ENCODE peak calls at places on chromosomes 3 and 15, in six cellular contexts. O is breast epithelium, Q is right lobe of liver, W is GM12865, P is kidney epithelial cell, A is fibroblast of lung. G is an unnamed sample.

GRCh38 chr3:155891341-155891740 is 20.9 kb downstream of the GMPS start:
- DNase-seq in O (no peak), Q (no peak), W (no peak), P (no peak), A (no peak), G (no peak)

GRCh38 chr3:69932501-69932900 is 67.0 kb upstream of the SAMMSON start:
- DNase-seq in O (no peak), Q (no peak), W (no peak), P (no peak), A (peak; percentile 12), G (no peak)

GRCh38 chr15:69463182-69463756 is 10.7 kb downstream of the RPLP1 start:
- DNase-seq in O (no peak), Q (no peak), W (no peak), P (no peak), A (no peak), G (no peak)

GRCh38 chr3:132417695-132418520 is 606 bp downstream of the DNAJC13 start:
- DNase-seq in O (no peak), Q (peak; percentile 71), W (peak; percentile 75), P (no peak), A (peak; percentile 76), G (no peak)

GRCh38 chr15:75215107-75216004 is 13.7 kb downstream of the C15orf39 start:
- DNase-seq in O (no peak), Q (no peak), W (peak; percentile 62), P (no peak), A (no peak), G (no peak)

GRCh38 chr3:112089956-112090898 is 4.0 kb downstream of the C3orf52 start:
- DNase-seq in O (no peak), Q (no peak), W (no peak), P (no peak), A (no peak), G (no peak)

GRCh38 chr3:119619094-119619493 is 21.4 kb downstream of the PLA1A start:
- DNase-seq in O (no peak), Q (no peak), W (no peak), P (no peak), A (no peak), G (no peak)

GRCh38 chr3:35537265-35537664 is 102.1 kb upstream of the ARPP21 start:
- DNase-seq in O (no peak), Q (no peak), W (no peak), P (no peak), A (peak; percentile 0), G (no peak)

GRCh38 chr15:63507878-63508818 is 3.8 kb downstream of the USP3 start:
- DNase-seq in O (no peak), Q (no peak), W (peak; percentile 36), P (no peak), A (no peak), G (no peak)

GRCh38 chr15:90419738-90420487 is 31.9 kb downstream of the IQGAP1 start:
- DNase-seq in O (no peak), Q (no peak), W (peak; percentile 57), P (no peak), A (peak; percentile 83), G (no peak)

GRCh38 chr3:82496890-82497560 is 735.6 kb upstream of the GBE1 start:
- DNase-seq in O (no peak), Q (no peak), W (peak; percentile 36), P (no peak), A (no peak), G (no peak)

GRCh38 chr3:82494977-82495489 is 733.6 kb upstream of the GBE1 start:
- DNase-seq in O (no peak), Q (no peak), W (peak; percentile 51), P (no peak), A (no peak), G (no peak)

GRCh38 chr3:82498186-82498585 is 736.7 kb upstream of the GBE1 start:
- DNase-seq in O (no peak), Q (no peak), W (no peak), P (no peak), A (no peak), G (no peak)

GRCh38 chr3:82493858-82494257 is 732.4 kb upstream of the GBE1 start:
- DNase-seq in O (no peak), Q (no peak), W (peak; percentile 57), P (no peak), A (no peak), G (no peak)

DNA sequence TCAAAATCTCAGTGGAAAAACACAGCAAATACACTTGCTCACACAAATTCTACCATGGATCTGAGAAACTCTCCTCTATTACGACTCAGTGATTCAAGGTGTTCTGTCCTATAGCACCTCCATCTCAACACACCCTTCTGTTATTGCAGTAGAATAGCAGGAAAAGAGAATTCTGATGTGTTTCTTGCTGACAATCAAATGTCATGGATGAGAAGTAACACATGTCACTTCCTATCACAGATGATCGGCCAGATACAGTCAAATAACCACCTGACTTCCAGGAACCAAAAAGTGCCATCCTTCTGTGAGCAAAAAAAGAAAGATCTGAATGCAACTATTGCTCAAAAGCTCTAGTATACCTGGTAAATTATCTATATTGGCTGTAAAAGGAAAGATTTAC is 734.2 kb upstream of the GBE1 start:
- DNase-seq in O (no peak), Q (no peak), W (no peak), P (no peak), A (no peak), G (no peak)
- TF ChIP-seq CTCF in O (no peak), Q (no peak), W (no peak), P (no peak), A (no peak), G (no peak)

GRCh38 chr3:124887996-124888298 is 782 bp upstream of the ITGB5 start:
- DNase-seq in O (no peak), Q (no peak), W (no peak), P (no peak), A (no peak), G (no peak)

GRCh38 chr3:124885466-124886167 is 1.5 kb downstream of the ITGB5 start:
- DNase-seq in O (no peak), Q (no peak), W (no peak), P (no peak), A (no peak), G (no peak)

GRCh38 chr3:124888482-124889441 is 1.6 kb upstream of the ITGB5 start:
- DNase-seq in O (no peak), Q (no peak), W (no peak), P (no peak), A (no peak), G (no peak)

GRCh38 chr3:124887177-124887995 is at the start of gene ITGB5:
- DNase-seq in O (peak; percentile 77), Q (peak; percentile 90), W (peak; percentile 65), P (no peak), A (peak; percentile 67), G (peak; percentile 32)

GRCh38 chr3:124886168-124887051 is 755 bp downstream of the ITGB5 start:
- DNase-seq in O (peak; percentile 55), Q (peak; percentile 80), W (peak; percentile 51), P (no peak), A (peak; percentile 38), G (peak; percentile 17)
- TF ChIP-seq CTCF in O (no peak), Q (no peak), W (no peak), P (peak; percentile 6), A (no peak), G (no peak)

GRCh38 chr15:39171944-39172368 is 408.9 kb upstream of the THBS1 start:
- DNase-seq in O (no peak), Q (peak; percentile 40), W (peak; percentile 45), P (peak; percentile 92), A (peak; percentile 98), G (no peak)
- TF ChIP-seq CTCF in O (peak; percentile 14), Q (peak; percentile 29), W (peak; percentile 1), P (peak; percentile 46), A (peak; percentile 37), G (no peak)

GRCh38 chr3:50203113-50203852 is 1.8 kb upstream of the SLC38A3 start:
- DNase-seq in O (no peak), Q (peak; percentile 75), W (no peak), P (no peak), A (no peak), G (no peak)

GRCh38 chr3:50204804-50205718 is at the start of gene SLC38A3:
- DNase-seq in O (no peak), Q (peak; percentile 68), W (no peak), P (no peak), A (no peak), G (peak; percentile 28)

GRCh38 chr3:50207359-50208042 is 2.4 kb downstream of the SLC38A3 start:
- DNase-seq in O (no peak), Q (peak; percentile 58), W (no peak), P (no peak), A (no peak), G (no peak)

GRCh38 chr3:50204052-50204803 is 843 bp upstream of the SLC38A3 start:
- DNase-seq in O (no peak), Q (peak; percentile 20), W (no peak), P (no peak), A (no peak), G (no peak)

DNA sequence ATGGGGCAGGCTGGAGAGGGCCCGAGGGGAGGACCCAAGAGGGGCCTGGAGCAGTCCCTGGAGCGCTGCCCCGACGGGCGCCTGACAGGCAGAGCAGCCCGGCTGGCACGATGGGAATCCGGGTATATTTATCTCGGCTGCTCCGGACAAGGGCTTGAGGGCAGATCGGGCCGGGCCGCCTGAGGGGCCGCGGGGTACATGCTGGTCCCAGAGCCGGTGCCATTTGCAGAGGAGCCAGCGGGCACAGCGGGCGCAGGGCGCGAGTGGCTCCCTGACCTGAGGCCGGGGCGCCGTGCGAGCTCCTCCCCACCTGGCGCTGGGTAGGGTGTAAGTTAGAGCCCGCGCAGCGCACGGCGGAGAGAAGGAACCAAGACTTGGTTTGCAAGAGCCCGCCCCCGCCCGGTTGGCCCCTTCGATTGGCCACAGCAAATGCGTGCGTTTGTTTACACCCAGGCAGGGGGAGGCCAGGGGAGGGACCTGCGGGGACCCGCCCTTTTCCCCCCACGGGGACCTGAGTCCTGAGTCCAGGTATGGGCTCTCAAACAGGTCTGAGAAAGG is 727 bp downstream of the SLC38A3 start:
- DNase-seq in O (no peak), Q (peak; percentile 92), W (peak; percentile 30), P (no peak), A (no peak), G (peak; percentile 32)
- TF ChIP-seq CTCF in O (no peak), Q (no peak), W (no peak), P (no peak), A (no peak), G (no peak)

G was measured in activated B cell treated with CpG ODN at 0.5 μM for 24 hours.